ENCODE peak calls at places on chromosomes 16 and 17, in seven cellular contexts. C is Calu3; A is body of pancreas; E is transverse colon; B is naive thymus-derived CD4-positive, alpha-beta T cell; P is glutamatergic neuron; N is AG10803. R is an unnamed sample.

GRCh38 chr17:6780001-6780400 is 4.0 kb downstream of the FBXO39 start:
- DNase-seq in N (no peak), E (no peak), A (no peak), C (no peak), P (no peak), B (no peak), R (no peak)

GRCh38 chr16:3249020-3249419 is 7.4 kb downstream of the MEFV start:
- DNase-seq in P (no peak), N (no peak), B (no peak), E (no peak), C (no peak), A (no peak), R (no peak)

GRCh38 chr16:154223-155030 is 2.0 kb downstream of the HBZ start:
- DNase-seq in N (no peak), E (peak), C (no peak), P (no peak), A (peak), B (no peak), R (peak)

GRCh38 chr17:13337864-13338371 is 263.8 kb downstream of the HS3ST3A1 start:
- DNase-seq in C (peak), E (no peak), N (peak), A (peak), B (peak), P (no peak), R (peak)

GRCh38 chr16:13684819-13685218 is 235.1 kb upstream of the ERCC4 start:
- DNase-seq in E (no peak), P (no peak), A (no peak), B (no peak), N (no peak), C (no peak), R (no peak)

GRCh38 chr16:53571763-53572162 is 68.8 kb upstream of the AKTIP start:
- DNase-seq in C (no peak), N (no peak), P (no peak), A (no peak), B (no peak), E (no peak), R (no peak)

GRCh38 chr17:80260791-80261158 is at the start of gene RNF213:
- DNase-seq in A (peak), N (peak), C (peak), E (peak), P (peak), B (peak), R (peak)

GRCh38 chr16:84045818-84046470 is 3.3 kb upstream of the SLC38A8 start:
- DNase-seq in B (no peak), A (no peak), N (no peak), C (no peak), P (no peak), E (no peak), R (no peak)

GRCh38 chr17:65013613-65014391 is 42.7 kb downstream of the GNA13 start:
- DNase-seq in N (peak), C (no peak), P (no peak), E (no peak), B (no peak), A (no peak), R (no peak)

GRCh38 chr17:18980682-18981384 is 23.7 kb downstream of the FAM83G start:
- DNase-seq in E (no peak), B (no peak), A (no peak), P (no peak), N (no peak), C (no peak), R (peak)

GRCh38 chr16:27446721-27447120 is 44.7 kb downstream of the IL21R start:
- DNase-seq in A (no peak), B (peak), P (no peak), N (no peak), C (no peak), E (peak), R (no peak)

GRCh38 chr17:1673041-1673790 is 11.5 kb downstream of the PRPF8 start:
- DNase-seq in B (no peak), A (no peak), P (no peak), E (peak), C (no peak), N (no peak), R (no peak)

GRCh38 chr17:49022391-49022941 is 25.3 kb downstream of the IGF2BP1 start:
- DNase-seq in N (peak), B (no peak), A (no peak), C (peak), E (no peak), P (no peak), R (peak)

GRCh38 chr17:81389585-81389984 is 5.7 kb upstream of the BAHCC1 start:
- DNase-seq in N (peak), A (no peak), E (no peak), B (no peak), C (no peak), P (no peak), R (no peak)

GRCh38 chr17:50209472-50210248 is 8.2 kb upstream of the COL1A1 start:
- DNase-seq in C (no peak), B (no peak), P (peak), N (peak), A (peak), E (peak), R (peak)

GRCh38 chr16:20898938-20899502 is 1.1 kb downstream of the DCUN1D3 start:
- DNase-seq in C (no peak), P (no peak), E (no peak), N (peak), B (no peak), A (no peak), R (peak)

GRCh38 chr17:8862213-8863056 is 5.0 kb downstream of the PIK3R6 start:
- DNase-seq in C (no peak), N (no peak), A (no peak), B (no peak), E (no peak), P (no peak), R (no peak)

GRCh38 chr17:57539528-57540301 is 205.4 kb downstream of the CCDC182 start:
- DNase-seq in C (no peak), P (no peak), B (no peak), A (no peak), E (no peak), N (no peak), R (peak)

GRCh38 chr17:55154101-55154500 is 110.7 kb upstream of the HLF start:
- DNase-seq in E (no peak), C (no peak), P (no peak), B (no peak), N (no peak), A (no peak), R (no peak)

GRCh38 chr16:3819741-3820724 is 60.5 kb downstream of the CREBBP start:
- DNase-seq in A (peak), P (no peak), C (peak), E (peak), B (peak), N (peak), R (peak)

GRCh38 chr17:70871180-70871818 is 702.0 kb downstream of the KCNJ2 start:
- DNase-seq in E (no peak), P (no peak), N (no peak), C (no peak), B (no peak), A (no peak), R (no peak)

GRCh38 chr16:68370921-68371651 is 60.3 kb downstream of the PRMT7 start:
- DNase-seq in A (no peak), N (no peak), E (no peak), P (no peak), B (peak), C (no peak), R (no peak)

GRCh38 chr17:6559753-6560215 is 3.4 kb upstream of the PITPNM3 start:
- DNase-seq in N (no peak), P (no peak), C (no peak), E (no peak), B (no peak), A (no peak), R (no peak)

GRCh38 chr16:56915311-56916105 is 16.4 kb upstream of the HERPUD1 start:
- DNase-seq in P (peak), E (no peak), C (no peak), B (no peak), A (no peak), N (no peak), R (peak)

GRCh38 chr16:11836653-11837244 is 14.6 kb downstream of the RSL1D1 start:
- DNase-seq in C (no peak), A (no peak), E (no peak), P (no peak), N (peak), B (no peak), R (no peak)

GRCh38 chr16:26644912-26645543 is 421.7 kb upstream of the C16orf82 start:
- DNase-seq in N (no peak), B (no peak), C (no peak), E (no peak), A (no peak), P (no peak), R (no peak)

GRCh38 chr16:57477531-57478202 is 8.6 kb downstream of the DOK4 start:
- DNase-seq in C (no peak), N (no peak), B (no peak), P (no peak), E (no peak), A (no peak), R (peak)

GRCh38 chr16:68509381-68509780 is 29.7 kb upstream of the ZFP90 start:
- DNase-seq in B (no peak), N (no peak), A (no peak), E (no peak), C (no peak), P (no peak), R (no peak)

GRCh38 chr17:35745246-35745645 is 7.8 kb downstream of the GAS2L2 start:
- DNase-seq in B (no peak), E (no peak), P (no peak), C (no peak), N (no peak), A (no peak), R (no peak)

GRCh38 chr16:9058211-9058610 is 33.2 kb upstream of the HAPSTR1 start:
- DNase-seq in E (no peak), N (no peak), P (no peak), B (no peak), C (no peak), A (peak), R (no peak)

GRCh38 chr17:40070895-40071719 is 8.3 kb downstream of the THRA start:
- DNase-seq in P (no peak), N (no peak), C (peak), A (peak), B (no peak), E (peak), R (no peak)

GRCh38 chr16:50641818-50642187 is 39.3 kb downstream of the SNX20 start:
- DNase-seq in A (no peak), N (no peak), B (no peak), E (no peak), P (no peak), C (no peak), R (no peak)

GRCh38 chr17:8287651-8288335 is 677 bp upstream of the RANGRF start:
- DNase-seq in B (no peak), E (no peak), N (no peak), C (peak), A (peak), P (no peak), R (no peak)

GRCh38 chr16:73048292-73049050 is 543 bp upstream of the ZFHX3 start:
- DNase-seq in C (no peak), A (peak), N (peak), P (peak), B (no peak), E (peak), R (peak)

GRCh38 chr16:72021043-72021442 is 12.5 kb downstream of the DHODH start:
- DNase-seq in N (no peak), P (peak), E (no peak), B (no peak), A (no peak), C (no peak), R (peak)

GRCh38 chr17:66397486-66397885 is 95.1 kb downstream of the PRKCA start:
- DNase-seq in E (no peak), C (no peak), N (no peak), B (no peak), P (no peak), A (no peak), R (no peak)

GRCh38 chr16:79629003-79629402 is 28.5 kb upstream of the MAF start:
- DNase-seq in E (no peak), N (no peak), P (no peak), B (no peak), C (no peak), A (no peak), R (no peak)

GRCh38 chr17:17570207-17570797 is 21.2 kb downstream of the PEMT start:
- DNase-seq in P (peak), N (no peak), A (peak), B (no peak), C (peak), E (peak), R (peak)

GRCh38 chr17:20083460-20083859 is 74.3 kb downstream of the SPECC1 start:
- DNase-seq in A (no peak), N (peak), E (no peak), B (no peak), C (no peak), P (no peak), R (no peak)